ENCODE peak calls at places on chromosomes 4 and X, in ten cellular contexts. M is amniotic stem cell; O is lower leg skin; I is ureter; K is choroid plexus epithelial cell; N is CD4-positive, alpha-beta memory T cell; U is endothelial cell of umbilical vein; W is activated CD8-positive, alpha-beta memory T cell treated with anti-CD3 and anti-CD28 coated beads for 4 hours; J is NCI-H460; S is LoVo. Q is an unnamed sample.

GRCh38 chrX:10173331-10173900 is 16.6 kb downstream of the CLCN4 start:
- DNase-seq in M (no peak), O (peak; percentile 38), I (peak; percentile 67), K (peak; percentile 97), N (no peak), U (peak; percentile 62), W (no peak), J (no peak), S (no peak), Q (no peak)

GRCh38 chr4:31295081-31295480 is 574.9 kb downstream of the PCDH7 start:
- DNase-seq in M (no peak), O (no peak), I (no peak), K (no peak), N (no peak), U (no peak), W (no peak), J (no peak), S (no peak), Q (no peak)

GRCh38 chr4:75011131-75011795 is 78.3 kb downstream of the PARM1 start:
- DNase-seq in M (no peak), O (no peak), I (no peak), K (no peak), N (no peak), U (no peak), W (no peak), J (no peak), S (no peak), Q (no peak)

GRCh38 chr4:2914220-2915126 is 48.7 kb downstream of the NOP14 start:
- DNase-seq in M (no peak), O (no peak), I (no peak), K (no peak), N (no peak), U (no peak), W (no peak), J (no peak), S (no peak), Q (no peak)

GRCh38 chr4:168449740-168450442 is 30.4 kb downstream of the DDX60L start:
- DNase-seq in M (no peak), O (peak; percentile 62), I (no peak), K (peak; percentile 89), N (no peak), U (peak; percentile 24), W (no peak), J (no peak), S (no peak), Q (no peak)

GRCh38 chr4:41976775-41977516 is 4.6 kb upstream of the DCAF4L1 start:
- DNase-seq in M (no peak), O (no peak), I (no peak), K (no peak), N (no peak), U (no peak), W (no peak), J (no peak), S (no peak), Q (no peak)

GRCh38 chr4:95095352-95095974 is 337.7 kb downstream of the BMPR1B start:
- DNase-seq in M (peak; percentile 60), O (no peak), I (no peak), K (peak; percentile 74), N (no peak), U (peak; percentile 58), W (no peak), J (peak; percentile 44), S (peak; percentile 56), Q (peak; percentile 5)

GRCh38 chr4:145293658-145294057 is 113.3 kb upstream of the OTUD4 start:
- DNase-seq in M (no peak), O (no peak), I (no peak), K (no peak), N (no peak), U (no peak), W (no peak), J (no peak), S (no peak), Q (no peak)

GRCh38 chrX:102744307-102744706 is 23.8 kb downstream of the GPRASP3 start:
- DNase-seq in M (no peak), O (no peak), I (no peak), K (no peak), N (no peak), U (no peak), W (no peak), J (no peak), S (no peak), Q (no peak)

GRCh38 chr4:158053086-158053485 is 119.7 kb downstream of the GASK1B start:
- DNase-seq in M (no peak), O (no peak), I (no peak), K (no peak), N (no peak), U (no peak), W (no peak), J (no peak), S (no peak), Q (no peak)

GRCh38 chr4:27387706-27388105 is 527.1 kb downstream of the STIM2 start:
- DNase-seq in M (no peak), O (no peak), I (no peak), K (no peak), N (no peak), U (no peak), W (no peak), J (no peak), S (no peak), Q (no peak)

GRCh38 chr4:146522098-146522861 is 540 bp upstream of the SLC10A7 start:
- DNase-seq in M (peak; percentile 78), O (peak; percentile 88), I (peak; percentile 91), K (peak; percentile 88), N (peak; percentile 77), U (peak; percentile 85), W (peak; percentile 67), J (peak; percentile 69), S (peak; percentile 86), Q (peak; percentile 63)

GRCh38 chrX:78131117-78131516 is 8.3 kb downstream of the TAF9B start:
- DNase-seq in M (no peak), O (no peak), I (no peak), K (no peak), N (no peak), U (no peak), W (no peak), J (no peak), S (no peak), Q (no peak)

GRCh38 chrX:41779058-41779564 is 55.1 kb downstream of the GPR82 start:
- DNase-seq in M (peak; percentile 7), O (no peak), I (no peak), K (peak; percentile 41), N (no peak), U (peak; percentile 74), W (no peak), J (peak; percentile 26), S (peak; percentile 64), Q (peak; percentile 16)

GRCh38 chr4:88585908-88586307 is 6.4 kb upstream of the HERC3 start:
- DNase-seq in M (no peak), O (no peak), I (no peak), K (no peak), N (no peak), U (no peak), W (no peak), J (no peak), S (no peak), Q (no peak)

GRCh38 chr4:45931151-45931550 is 192.7 kb downstream of the GABRG1 start:
- DNase-seq in M (no peak), O (no peak), I (no peak), K (no peak), N (no peak), U (no peak), W (no peak), J (no peak), S (no peak), Q (no peak)

GRCh38 chrX:150477364-150477763 is 91.1 kb upstream of the MTM1 start:
- DNase-seq in M (no peak), O (no peak), I (no peak), K (no peak), N (no peak), U (no peak), W (no peak), J (no peak), S (no peak), Q (no peak)